ENCODE peak calls at places on chromosomes 13 and 19, in nine cellular contexts. T is fibroblast of lung; L is CD8-positive, alpha-beta T cell; Z is IMR-90; M is neural crest cell; J is glutamatergic neuron; I is progenitor cell of endocrine pancreas; W is H9; D is AG09309. K is an unnamed sample.
A peak's percentile ranks its signal among the peaks of the same experiment; 100 is the strongest.

GRCh38 chr13:54687173-54687572 is 1658.6 kb downstream of the OLFM4 start:
- DNase-seq in M (no peak), J (no peak), I (no peak), W (no peak), Z (no peak), T (no peak), D (no peak), L (no peak), K (peak; percentile 47)

GRCh38 chr19:29643361-29643935 is 21.8 kb upstream of the PLEKHF1 start:
- DNase-seq in J (no peak), L (no peak), D (no peak), W (no peak), M (no peak), Z (no peak), T (no peak), I (no peak), K (no peak)

GRCh38 chr19:49425922-49426592 is 869 bp downstream of the GFY start:
- DNase-seq in I (no peak), Z (no peak), W (peak; percentile 96), T (no peak), D (no peak), L (no peak), J (peak; percentile 66), M (no peak), K (no peak)

GRCh38 chr19:46601318-46602224 is at the start of gene CALM3:
- DNase-seq in W (no peak), Z (no peak), I (no peak), D (no peak), T (no peak), L (no peak), M (no peak), J (peak; percentile 52), K (no peak)

GRCh38 chr13:34942732-34943674 is 933 bp downstream of the NBEA start:
- DNase-seq in L (peak; percentile 0), I (peak; percentile 28), Z (no peak), D (no peak), J (peak; percentile 60), T (no peak), W (peak; percentile 68), M (peak; percentile 5), K (no peak)

GRCh38 chr13:51620165-51620983 is 36.1 kb downstream of the WDFY2 start:
- DNase-seq in D (no peak), Z (no peak), M (no peak), T (no peak), L (no peak), I (no peak), W (no peak), J (no peak), K (no peak)

GRCh38 chr19:17162580-17162979 is 52.6 kb upstream of the USE1 start:
- DNase-seq in M (no peak), Z (no peak), D (no peak), J (no peak), I (no peak), T (no peak), L (no peak), W (no peak), K (no peak)

GRCh38 chr19:1411255-1412191 is 4.1 kb downstream of the DAZAP1 start:
- DNase-seq in D (no peak), W (no peak), Z (peak; percentile 54), I (no peak), L (no peak), M (no peak), J (peak; percentile 70), T (peak; percentile 65), K (no peak)

GRCh38 chr13:25468330-25469178 is 96.8 kb downstream of the ATP8A2 start:
- DNase-seq in L (no peak), W (peak; percentile 82), D (no peak), Z (no peak), I (peak; percentile 49), T (peak; percentile 54), M (peak; percentile 47), J (peak; percentile 86), K (no peak)

GRCh38 chr19:13133241-13133870 is 15.3 kb downstream of the NACC1 start:
- DNase-seq in J (no peak), L (no peak), D (no peak), T (no peak), Z (no peak), I (no peak), W (no peak), M (no peak), K (no peak)

GRCh38 chr19:5593245-5593962 is 25.7 kb upstream of the TINCR start:
- DNase-seq in M (no peak), T (no peak), D (no peak), J (no peak), L (no peak), Z (no peak), W (no peak), I (no peak), K (no peak)

GRCh38 chr13:114088234-114088633 is 44.2 kb downstream of the RASA3 start:
- DNase-seq in Z (no peak), T (no peak), M (no peak), J (no peak), I (no peak), L (no peak), W (no peak), D (no peak), K (no peak)

GRCh38 chr19:29687244-29687896 is 22.1 kb downstream of the PLEKHF1 start:
- DNase-seq in Z (peak; percentile 98), W (no peak), J (no peak), T (peak; percentile 99), I (no peak), D (peak; percentile 97), M (no peak), L (no peak), K (peak; percentile 96)

GRCh38 chr13:51614350-51614786 is 30.1 kb downstream of the WDFY2 start:
- DNase-seq in I (no peak), J (peak; percentile 88), W (no peak), M (no peak), T (no peak), L (peak; percentile 5), D (no peak), Z (no peak), K (no peak)

GRCh38 chr19:49420227-49420626 is 3.0 kb downstream of the PTH2 start:
- DNase-seq in M (no peak), D (no peak), J (no peak), W (no peak), I (no peak), Z (no peak), L (no peak), T (no peak), K (no peak)

GRCh38 chr19:901216-902092 is 8.2 kb downstream of the RNU6-9 start:
- DNase-seq in M (no peak), W (no peak), L (no peak), D (no peak), T (no peak), I (no peak), J (no peak), Z (no peak), K (no peak)

GRCh38 chr19:954672-955494 is 29.0 kb downstream of the ARID3A start:
- DNase-seq in I (no peak), W (no peak), D (no peak), J (no peak), L (no peak), Z (no peak), T (no peak), M (no peak), K (no peak)

GRCh38 chr19:17720487-17720839 is 1.2 kb downstream of the MAP1S start:
- DNase-seq in I (no peak), D (no peak), T (no peak), Z (no peak), M (no peak), J (no peak), L (no peak), W (no peak), K (no peak)

GRCh38 chr19:12965017-12965811 is 4.2 kb upstream of the DAND5 start:
- DNase-seq in Z (peak; percentile 58), J (peak; percentile 91), I (peak; percentile 80), L (peak; percentile 63), D (no peak), T (peak; percentile 51), M (peak; percentile 81), W (peak; percentile 92), K (peak; percentile 88)

GRCh38 chr19:681029-681626 is 4.9 kb downstream of the FSTL3 start:
- DNase-seq in Z (no peak), J (peak; percentile 94), L (no peak), T (no peak), W (no peak), D (peak; percentile 40), I (no peak), M (no peak), K (no peak)

GRCh38 chr13:37602743-37603381 is 4.3 kb upstream of the POSTN start:
- DNase-seq in W (no peak), I (no peak), T (peak; percentile 36), M (no peak), D (no peak), L (no peak), J (no peak), Z (peak; percentile 47), K (peak; percentile 42)

GRCh38 chr19:44653977-44654784 is 10.5 kb downstream of the PVR start:
- DNase-seq in Z (peak; percentile 43), D (no peak), W (peak; percentile 78), J (peak; percentile 66), T (peak; percentile 32), M (peak; percentile 19), L (peak; percentile 42), I (peak; percentile 33), K (peak; percentile 83)

GRCh38 chr19:18853755-18854427 is 22.1 kb downstream of the UPF1 start:
- DNase-seq in D (no peak), Z (no peak), W (no peak), L (no peak), I (no peak), M (no peak), T (no peak), J (no peak), K (no peak)
- TF ChIP-seq CTCF in D (no peak), Z (no peak), W (peak; percentile 33), L (no peak), I (peak; percentile 17), M (peak; percentile 19), T (no peak), J (no peak), K (no peak)

GRCh38 chr13:33069365-33069764 is 53.1 kb downstream of the KL start:
- DNase-seq in I (no peak), D (no peak), W (no peak), J (no peak), Z (no peak), L (no peak), T (no peak), M (no peak), K (peak; percentile 30)
- TF ChIP-seq CTCF in I (no peak), D (no peak), W (peak; percentile 66), J (no peak), Z (peak; percentile 14), L (no peak), T (no peak), M (peak; percentile 24), K (no peak)

GRCh38 chr19:32436692-32437091 is 31.1 kb downstream of the DPY19L3 start:
- DNase-seq in Z (no peak), L (no peak), W (no peak), J (no peak), T (no peak), M (no peak), I (no peak), D (no peak), K (no peak)
- TF ChIP-seq CTCF in Z (no peak), L (no peak), W (no peak), J (no peak), T (no peak), M (no peak), I (no peak), D (no peak), K (no peak)

DNA sequence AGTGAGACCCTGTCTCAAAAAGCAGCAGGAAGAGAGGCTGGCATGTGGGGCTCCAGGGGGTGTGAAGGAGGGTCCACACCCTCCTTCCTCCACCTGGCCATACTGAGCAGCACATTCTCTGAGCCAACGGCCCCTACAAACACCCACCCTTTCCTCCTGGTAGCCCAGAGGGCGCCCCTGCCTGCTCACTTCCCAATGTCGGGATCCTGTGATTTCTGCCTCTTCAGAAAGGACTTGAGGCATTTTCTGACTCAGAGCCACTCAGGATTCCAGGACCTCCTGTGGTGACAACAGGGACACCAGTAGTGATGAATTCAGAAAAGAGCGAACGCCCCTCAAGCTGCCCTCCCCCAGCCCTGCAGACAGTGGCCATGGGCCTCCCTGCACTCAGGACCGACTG is 36.9 kb upstream of the LDLR start:
- DNase-seq in I (no peak), J (no peak), T (no peak), W (no peak), Z (no peak), M (no peak), L (no peak), D (no peak), K (no peak)
- TF ChIP-seq CTCF in I (no peak), J (no peak), T (no peak), W (no peak), Z (no peak), M (no peak), L (no peak), D (no peak), K (no peak)

K was measured in MCF 10A.